ENCODE peak calls at places on chromosomes 3 and 15, in ten cellular contexts. One of them, this sample, is unnamed.

GRCh38 chr3:183116051-183116614 is 16.8 kb upstream of the MCCC1 start:
- DNase-seq in AG09309: no peak
- DNase-seq in T1000: no peak
- DNase-seq in AG04450: no peak
- DNase-seq in epithelial cell of esophagus: peak; percentile 44
- DNase-seq in foreskin keratinocyte: no peak
- DNase-seq in RWPE1: no peak
- DNase-seq in adrenal gland: no peak
- DNase-seq in GF-D8: no peak
- DNase-seq in caudate nucleus: peak; percentile 69
- DNase-seq in this sample: peak; percentile 28

GRCh38 chr15:65987100-65987499 is 117.8 kb downstream of the RAB11A start:
- DNase-seq in caudate nucleus: no peak
- DNase-seq in adrenal gland: no peak
- DNase-seq in GF-D8: no peak
- DNase-seq in foreskin keratinocyte: no peak
- DNase-seq in epithelial cell of esophagus: no peak
- DNase-seq in AG09309: no peak
- DNase-seq in T1000: no peak
- DNase-seq in AG04450: no peak
- DNase-seq in RWPE1: no peak
- DNase-seq in this sample: no peak

GRCh38 chr3:25565807-25566206 is 98.9 kb downstream of the TOP2B start:
- DNase-seq in caudate nucleus: no peak
- DNase-seq in RWPE1: no peak
- DNase-seq in epithelial cell of esophagus: no peak
- DNase-seq in GF-D8: no peak
- DNase-seq in AG04450: no peak
- DNase-seq in T1000: no peak
- DNase-seq in AG09309: no peak
- DNase-seq in foreskin keratinocyte: no peak
- DNase-seq in adrenal gland: no peak
- DNase-seq in this sample: no peak

GRCh38 chr3:64705946-64706345 is 18.1 kb upstream of the ADAMTS9 start:
- DNase-seq in AG09309: no peak
- DNase-seq in T1000: no peak
- DNase-seq in RWPE1: no peak
- DNase-seq in foreskin keratinocyte: no peak
- DNase-seq in GF-D8: no peak
- DNase-seq in epithelial cell of esophagus: no peak
- DNase-seq in caudate nucleus: no peak
- DNase-seq in adrenal gland: no peak
- DNase-seq in AG04450: no peak
- DNase-seq in this sample: no peak

GRCh38 chr3:129795596-129795995 is 97.9 kb downstream of the TMCC1 start:
- DNase-seq in T1000: no peak
- DNase-seq in AG04450: no peak
- DNase-seq in RWPE1: peak; percentile 74
- DNase-seq in GF-D8: no peak
- DNase-seq in adrenal gland: no peak
- DNase-seq in epithelial cell of esophagus: peak; percentile 96
- DNase-seq in caudate nucleus: no peak
- DNase-seq in foreskin keratinocyte: peak; percentile 86
- DNase-seq in AG09309: no peak
- DNase-seq in this sample: peak; percentile 88

GRCh38 chr3:150419959-150420358 is 11.9 kb downstream of the TSC22D2 start:
- DNase-seq in GF-D8: no peak
- DNase-seq in foreskin keratinocyte: no peak
- DNase-seq in adrenal gland: no peak
- DNase-seq in epithelial cell of esophagus: no peak
- DNase-seq in AG04450: no peak
- DNase-seq in T1000: no peak
- DNase-seq in RWPE1: no peak
- DNase-seq in caudate nucleus: no peak
- DNase-seq in AG09309: no peak
- DNase-seq in this sample: no peak

GRCh38 chr15:69893863-69894262 is 203.9 kb downstream of the TLE3 start:
- DNase-seq in GF-D8: no peak
- DNase-seq in adrenal gland: no peak
- DNase-seq in AG09309: peak; percentile 38
- DNase-seq in RWPE1: no peak
- DNase-seq in caudate nucleus: peak; percentile 58
- DNase-seq in T1000: no peak
- DNase-seq in AG04450: no peak
- DNase-seq in epithelial cell of esophagus: no peak
- DNase-seq in foreskin keratinocyte: no peak
- DNase-seq in this sample: peak; percentile 12

GRCh38 chr3:133934996-133935842 is 39.5 kb upstream of the RAB6B start:
- DNase-seq in epithelial cell of esophagus: no peak
- DNase-seq in T1000: no peak
- DNase-seq in caudate nucleus: no peak
- DNase-seq in foreskin keratinocyte: no peak
- DNase-seq in GF-D8: no peak
- DNase-seq in adrenal gland: no peak
- DNase-seq in RWPE1: no peak
- DNase-seq in AG04450: no peak
- DNase-seq in AG09309: no peak
- DNase-seq in this sample: no peak

GRCh38 chr3:171328419-171329082 is 131.7 kb downstream of the TNIK start:
- DNase-seq in RWPE1: no peak
- DNase-seq in caudate nucleus: no peak
- DNase-seq in foreskin keratinocyte: no peak
- DNase-seq in T1000: no peak
- DNase-seq in epithelial cell of esophagus: peak; percentile 21
- DNase-seq in AG09309: no peak
- DNase-seq in adrenal gland: peak; percentile 10
- DNase-seq in GF-D8: no peak
- DNase-seq in AG04450: no peak
- DNase-seq in this sample: no peak

GRCh38 chr15:98981851-98982722 is 25.5 kb downstream of the PGPEP1L start:
- DNase-seq in T1000: no peak
- DNase-seq in RWPE1: no peak
- DNase-seq in AG09309: no peak
- DNase-seq in caudate nucleus: no peak
- DNase-seq in epithelial cell of esophagus: peak; percentile 40
- DNase-seq in adrenal gland: peak; percentile 10
- DNase-seq in foreskin keratinocyte: no peak
- DNase-seq in AG04450: peak; percentile 16
- DNase-seq in GF-D8: no peak
- DNase-seq in this sample: no peak

GRCh38 chr3:1082024-1082633 is 10.7 kb upstream of the CNTN6 start:
- DNase-seq in RWPE1: no peak
- DNase-seq in adrenal gland: peak; percentile 75
- DNase-seq in GF-D8: no peak
- DNase-seq in caudate nucleus: no peak
- DNase-seq in T1000: peak; percentile 42
- DNase-seq in AG09309: no peak
- DNase-seq in AG04450: no peak
- DNase-seq in epithelial cell of esophagus: peak; percentile 29
- DNase-seq in foreskin keratinocyte: no peak
- DNase-seq in this sample: peak; percentile 27

GRCh38 chr3:108985844-108986243 is 32.2 kb upstream of the GUCA1C start:
- DNase-seq in RWPE1: no peak
- DNase-seq in caudate nucleus: no peak
- DNase-seq in epithelial cell of esophagus: peak; percentile 13
- DNase-seq in adrenal gland: no peak
- DNase-seq in AG09309: no peak
- DNase-seq in AG04450: no peak
- DNase-seq in foreskin keratinocyte: no peak
- DNase-seq in T1000: no peak
- DNase-seq in GF-D8: no peak
- DNase-seq in this sample: peak; percentile 4

GRCh38 chr3:61983479-61983878 is 389.9 kb downstream of the FEZF2 start:
- DNase-seq in adrenal gland: no peak
- DNase-seq in caudate nucleus: no peak
- DNase-seq in AG04450: no peak
- DNase-seq in foreskin keratinocyte: no peak
- DNase-seq in AG09309: no peak
- DNase-seq in RWPE1: no peak
- DNase-seq in GF-D8: no peak
- DNase-seq in epithelial cell of esophagus: no peak
- DNase-seq in T1000: no peak
- DNase-seq in this sample: no peak

GRCh38 chr3:138068046-138068445 is 47.4 kb downstream of the DZIP1L start:
- DNase-seq in caudate nucleus: no peak
- DNase-seq in adrenal gland: no peak
- DNase-seq in AG09309: no peak
- DNase-seq in RWPE1: no peak
- DNase-seq in AG04450: no peak
- DNase-seq in GF-D8: no peak
- DNase-seq in T1000: no peak
- DNase-seq in foreskin keratinocyte: no peak
- DNase-seq in epithelial cell of esophagus: no peak
- DNase-seq in this sample: no peak

GRCh38 chr15:71364117-71364584 is 248.9 kb downstream of the THSD4 start:
- DNase-seq in RWPE1: peak; percentile 83
- DNase-seq in adrenal gland: no peak
- DNase-seq in foreskin keratinocyte: peak; percentile 79
- DNase-seq in AG09309: no peak
- DNase-seq in T1000: no peak
- DNase-seq in epithelial cell of esophagus: peak; percentile 97
- DNase-seq in AG04450: no peak
- DNase-seq in GF-D8: no peak
- DNase-seq in caudate nucleus: no peak
- DNase-seq in this sample: peak; percentile 88

GRCh38 chr15:66842710-66843441 is 140.8 kb downstream of the SMAD6 start:
- DNase-seq in adrenal gland: peak; percentile 86
- DNase-seq in GF-D8: no peak
- DNase-seq in T1000: peak; percentile 29
- DNase-seq in RWPE1: peak; percentile 50
- DNase-seq in AG09309: no peak
- DNase-seq in epithelial cell of esophagus: peak; percentile 55
- DNase-seq in AG04450: no peak
- DNase-seq in caudate nucleus: no peak
- DNase-seq in foreskin keratinocyte: no peak
- DNase-seq in this sample: no peak

GRCh38 chr3:134419214-134419965 is 45.1 kb upstream of the AMOTL2 start:
- DNase-seq in adrenal gland: no peak
- DNase-seq in AG04450: no peak
- DNase-seq in AG09309: no peak
- DNase-seq in T1000: no peak
- DNase-seq in caudate nucleus: no peak
- DNase-seq in foreskin keratinocyte: no peak
- DNase-seq in GF-D8: no peak
- DNase-seq in RWPE1: no peak
- DNase-seq in epithelial cell of esophagus: no peak
- DNase-seq in this sample: no peak

GRCh38 chr3:185558395-185558794 is 6.0 kb upstream of the LIPH start:
- DNase-seq in AG04450: no peak
- DNase-seq in GF-D8: no peak
- DNase-seq in epithelial cell of esophagus: peak; percentile 92
- DNase-seq in T1000: no peak
- DNase-seq in RWPE1: peak; percentile 76
- DNase-seq in caudate nucleus: no peak
- DNase-seq in AG09309: no peak
- DNase-seq in adrenal gland: peak; percentile 51
- DNase-seq in foreskin keratinocyte: peak; percentile 68
- DNase-seq in this sample: peak; percentile 68

GRCh38 chr3:72690646-72691045 is 157.6 kb downstream of the SHQ1 start:
- DNase-seq in adrenal gland: no peak
- DNase-seq in AG04450: no peak
- DNase-seq in caudate nucleus: no peak
- DNase-seq in RWPE1: no peak
- DNase-seq in GF-D8: no peak
- DNase-seq in epithelial cell of esophagus: no peak
- DNase-seq in AG09309: peak; percentile 20
- DNase-seq in T1000: no peak
- DNase-seq in foreskin keratinocyte: no peak
- DNase-seq in this sample: no peak

This sample was measured in mammary epithelial cell.